ENCODE peak calls at places on chromosomes 3 and 15, in five cellular contexts. One of them, this sample, is unnamed.

GRCh38 chr3:99084825-99085224 is 183.3 kb upstream of the DCBLD2 start:
- DNase-seq in A549: no peak
- DNase-seq in SK-N-SH: no peak
- DNase-seq in upper lobe of left lung: no peak
- DNase-seq in sigmoid colon: no peak
- DNase-seq in this sample: no peak

GRCh38 chr3:98732239-98733054 is 30.7 kb upstream of the ST3GAL6 start:
- DNase-seq in SK-N-SH: peak
- DNase-seq in sigmoid colon: peak
- DNase-seq in upper lobe of left lung: peak
- DNase-seq in A549: peak
- DNase-seq in this sample: peak

GRCh38 chr3:50165388-50166308 is 10.5 kb downstream of the SEMA3F start:
- DNase-seq in SK-N-SH: no peak
- DNase-seq in A549: no peak
- DNase-seq in upper lobe of left lung: no peak
- DNase-seq in sigmoid colon: no peak
- DNase-seq in this sample: peak

GRCh38 chr3:22632566-22632965 is 570.6 kb upstream of the UBE2E2 start:
- DNase-seq in A549: no peak
- DNase-seq in SK-N-SH: no peak
- DNase-seq in upper lobe of left lung: no peak
- DNase-seq in sigmoid colon: no peak
- DNase-seq in this sample: no peak

GRCh38 chr3:187209501-187209900 is 12.2 kb downstream of the RTP1 start:
- DNase-seq in SK-N-SH: no peak
- DNase-seq in upper lobe of left lung: no peak
- DNase-seq in sigmoid colon: no peak
- DNase-seq in A549: no peak
- DNase-seq in this sample: no peak

GRCh38 chr3:78414261-78414660 is 1353.5 kb downstream of the ROBO1 start:
- DNase-seq in A549: no peak
- DNase-seq in sigmoid colon: no peak
- DNase-seq in upper lobe of left lung: no peak
- DNase-seq in SK-N-SH: no peak
- DNase-seq in this sample: no peak

GRCh38 chr15:71325461-71325860 is 210.2 kb downstream of the THSD4 start:
- DNase-seq in sigmoid colon: no peak
- DNase-seq in A549: no peak
- DNase-seq in upper lobe of left lung: no peak
- DNase-seq in SK-N-SH: no peak
- DNase-seq in this sample: no peak

GRCh38 chr3:124530916-124531315 is 199.3 kb upstream of the UMPS start:
- DNase-seq in A549: no peak
- DNase-seq in sigmoid colon: no peak
- DNase-seq in upper lobe of left lung: no peak
- DNase-seq in SK-N-SH: no peak
- DNase-seq in this sample: no peak

GRCh38 chr3:141854559-141854958 is 21.9 kb upstream of the ATP1B3 start:
- DNase-seq in sigmoid colon: no peak
- DNase-seq in A549: no peak
- DNase-seq in upper lobe of left lung: no peak
- DNase-seq in SK-N-SH: no peak
- DNase-seq in this sample: no peak

DNA sequence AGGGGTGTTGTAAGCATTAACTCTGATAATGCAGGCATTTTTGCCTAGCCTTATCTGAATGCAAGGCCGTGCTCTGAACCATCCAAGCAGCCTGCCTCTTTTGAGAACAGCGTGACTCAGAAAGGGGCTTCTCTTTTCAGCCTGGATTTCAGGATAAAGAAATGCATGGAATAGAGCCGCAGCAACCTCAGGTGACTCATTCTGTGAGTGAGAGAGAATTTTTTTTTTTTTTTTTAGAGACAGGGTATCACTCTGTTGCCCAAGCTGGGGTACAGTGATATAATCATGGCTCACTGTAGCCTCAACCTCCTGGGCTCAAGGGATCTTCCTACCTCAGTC is 20.6 kb upstream of the PDE8A start:
- DNase-seq in sigmoid colon: no peak
- DNase-seq in upper lobe of left lung: no peak
- DNase-seq in A549: no peak
- DNase-seq in SK-N-SH: no peak
- DNase-seq in this sample: no peak
- TF ChIP-seq EP300 in sigmoid colon: no peak
- TF ChIP-seq EP300 in upper lobe of left lung: no peak
- TF ChIP-seq EP300 in A549: no peak
- TF ChIP-seq EP300 in SK-N-SH: no peak
- TF ChIP-seq EP300 in this sample: no peak

GRCh38 chr15:69843267-69843666 is 254.4 kb downstream of the TLE3 start:
- DNase-seq in sigmoid colon: peak
- DNase-seq in upper lobe of left lung: no peak
- DNase-seq in A549: no peak
- DNase-seq in SK-N-SH: no peak
- DNase-seq in this sample: no peak

GRCh38 chr15:69842851-69843250 is 254.9 kb downstream of the TLE3 start:
- DNase-seq in SK-N-SH: no peak
- DNase-seq in A549: no peak
- DNase-seq in upper lobe of left lung: no peak
- DNase-seq in sigmoid colon: no peak
- DNase-seq in this sample: no peak

GRCh38 chr15:69847625-69848024 is 250.1 kb downstream of the TLE3 start:
- DNase-seq in A549: no peak
- DNase-seq in upper lobe of left lung: no peak
- DNase-seq in SK-N-SH: no peak
- DNase-seq in sigmoid colon: no peak
- DNase-seq in this sample: no peak

GRCh38 chr15:69843927-69844326 is 253.8 kb downstream of the TLE3 start:
- DNase-seq in sigmoid colon: peak
- DNase-seq in SK-N-SH: no peak
- DNase-seq in A549: no peak
- DNase-seq in upper lobe of left lung: no peak
- DNase-seq in this sample: no peak

DNA sequence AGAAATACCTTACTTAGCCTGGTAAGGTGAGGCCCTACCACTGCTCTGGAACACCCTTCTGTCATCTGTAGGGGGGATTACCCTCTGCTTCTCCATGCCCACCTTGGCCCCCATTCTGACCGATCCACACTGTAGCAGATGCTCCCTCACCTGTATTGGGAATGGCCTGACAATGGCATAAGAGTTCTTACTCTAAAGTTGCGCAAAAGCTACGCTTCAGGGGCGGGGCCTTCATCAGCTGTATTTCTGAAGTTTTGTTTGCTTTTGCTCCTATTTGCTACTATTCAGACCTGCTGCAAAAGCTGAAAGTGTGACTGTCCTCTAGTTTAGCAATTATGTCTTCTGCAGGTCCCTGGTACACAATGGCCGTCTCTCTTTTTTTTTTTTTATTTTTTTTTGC is 252.6 kb downstream of the TLE3 start:
- DNase-seq in SK-N-SH: no peak
- DNase-seq in A549: no peak
- DNase-seq in upper lobe of left lung: no peak
- DNase-seq in sigmoid colon: no peak
- DNase-seq in this sample: no peak
- TF ChIP-seq EP300 in SK-N-SH: no peak
- TF ChIP-seq EP300 in A549: no peak
- TF ChIP-seq EP300 in upper lobe of left lung: no peak
- TF ChIP-seq EP300 in sigmoid colon: no peak
- TF ChIP-seq EP300 in this sample: no peak

GRCh38 chr15:58475573-58476524 is 44.1 kb downstream of the LIPC start:
- DNase-seq in SK-N-SH: no peak
- DNase-seq in A549: no peak
- DNase-seq in sigmoid colon: no peak
- DNase-seq in upper lobe of left lung: peak
- DNase-seq in this sample: peak
- TF ChIP-seq EP300 in SK-N-SH: no peak
- TF ChIP-seq EP300 in A549: no peak
- TF ChIP-seq EP300 in sigmoid colon: no peak
- TF ChIP-seq EP300 in upper lobe of left lung: no peak
- TF ChIP-seq EP300 in this sample: peak

GRCh38 chr3:39135170-39135805 is 18.1 kb downstream of the CSRNP1 start:
- DNase-seq in SK-N-SH: no peak
- DNase-seq in upper lobe of left lung: peak
- DNase-seq in sigmoid colon: peak
- DNase-seq in A549: no peak
- DNase-seq in this sample: no peak
- TF ChIP-seq EP300 in SK-N-SH: no peak
- TF ChIP-seq EP300 in upper lobe of left lung: peak
- TF ChIP-seq EP300 in sigmoid colon: no peak
- TF ChIP-seq EP300 in A549: no peak
- TF ChIP-seq EP300 in this sample: peak